ENCODE peak calls at places on chromosomes 12 and 14, in nine cellular contexts. P is thoracic aorta, X is GM23338, V is testis, N is fibroblast of lung, O is PC-9, R is lower lobe of right lung, B is A549, S is uterus. A is an unnamed sample.

GRCh38 chr12:71639341-71639760 is 24.3 kb downstream of the ZFC3H1 start:
- DNase-seq in P (no peak), X (peak; percentile 37), V (no peak), N (no peak), O (no peak), R (no peak), B (peak; percentile 13), S (no peak), A (no peak)

GRCh38 chr12:89951050-89951693 is 242.5 kb upstream of the ATP2B1 start:
- DNase-seq in P (no peak), X (no peak), V (no peak), N (peak; percentile 56), O (peak; percentile 89), R (no peak), B (peak; percentile 81), S (no peak), A (no peak)

GRCh38 chr12:118055144-118055557 is 5.8 kb downstream of the WSB2 start:
- DNase-seq in P (no peak), X (peak; percentile 85), V (peak; percentile 62), N (no peak), O (peak; percentile 51), R (peak; percentile 61), B (peak; percentile 39), S (no peak), A (no peak)

GRCh38 chr14:65229431-65230286 is 127.3 kb upstream of the MAX start:
- DNase-seq in P (no peak), X (peak; percentile 71), V (peak; percentile 52), N (peak; percentile 64), O (peak; percentile 42), R (peak; percentile 56), B (no peak), S (peak; percentile 29), A (no peak)

GRCh38 chr12:115000038-115000437 is 316.1 kb upstream of the TBX3 start:
- DNase-seq in P (no peak), X (no peak), V (peak; percentile 35), N (peak; percentile 74), O (peak; percentile 65), R (no peak), B (peak; percentile 24), S (no peak), A (no peak)

GRCh38 chr14:53509227-53509822 is 356.2 kb upstream of the DDHD1 start:
- DNase-seq in P (no peak), X (no peak), V (peak; percentile 33), N (peak; percentile 70), O (no peak), R (no peak), B (no peak), S (peak; percentile 77), A (no peak)

GRCh38 chr12:95755236-95755865 is 35.2 kb downstream of the NTN4 start:
- DNase-seq in P (no peak), X (no peak), V (peak; percentile 68), N (no peak), O (no peak), R (no peak), B (no peak), S (no peak), A (no peak)

GRCh38 chr14:53979747-53980642 is 23.4 kb upstream of the BMP4 start:
- DNase-seq in P (no peak), X (peak; percentile 75), V (no peak), N (peak; percentile 87), O (peak; percentile 44), R (no peak), B (no peak), S (peak; percentile 24), A (no peak)

GRCh38 chr12:116159593-116159992 is 117.9 kb downstream of the MED13L start:
- DNase-seq in P (no peak), X (no peak), V (no peak), N (no peak), O (no peak), R (no peak), B (no peak), S (no peak), A (no peak)

GRCh38 chr12:116162071-116162470 is 115.4 kb downstream of the MED13L start:
- DNase-seq in P (no peak), X (peak; percentile 33), V (no peak), N (no peak), O (no peak), R (no peak), B (no peak), S (no peak), A (no peak)

GRCh38 chr12:116161588-116161987 is 115.9 kb downstream of the MED13L start:
- DNase-seq in P (no peak), X (no peak), V (no peak), N (peak; percentile 46), O (no peak), R (no peak), B (no peak), S (no peak), A (no peak)

GRCh38 chr12:116160196-116160595 is 117.3 kb downstream of the MED13L start:
- DNase-seq in P (no peak), X (no peak), V (no peak), N (peak; percentile 54), O (peak; percentile 82), R (no peak), B (peak; percentile 43), S (no peak), A (no peak)

DNA sequence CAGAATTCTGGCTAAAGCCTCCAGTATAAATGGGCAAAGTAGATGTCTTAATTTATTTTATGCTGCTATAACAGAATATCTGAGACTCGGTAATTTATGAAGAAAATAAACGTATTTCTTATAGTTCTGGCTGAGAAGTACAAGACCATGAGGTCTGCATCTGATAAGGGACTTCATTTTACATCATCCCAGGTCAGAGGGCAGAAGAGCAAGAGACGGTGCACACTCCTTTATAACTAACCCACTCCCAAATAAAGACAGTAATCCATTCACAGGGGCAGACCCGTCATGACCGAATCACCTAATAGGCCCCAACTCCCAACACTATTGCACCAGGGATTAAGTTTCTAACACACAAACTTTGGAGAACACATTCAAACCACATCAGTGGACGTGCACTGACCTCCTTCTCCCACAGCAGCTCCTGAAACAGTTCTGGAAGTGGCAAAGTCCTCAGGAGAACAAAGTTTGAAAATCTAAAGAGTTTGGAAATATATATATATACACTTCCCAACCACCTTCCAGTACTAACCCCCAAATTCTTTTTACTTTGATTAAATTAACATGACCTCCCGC is 116.5 kb downstream of the MED13L start:
- DNase-seq in P (no peak), X (no peak), V (no peak), N (no peak), O (no peak), R (no peak), B (no peak), S (no peak), A (no peak)
- H3K4me1 ChIP-seq in P (peaks cover 58% of the 10 kb centered on the region), X (peaks cover 54% of the 10 kb centered on the region), V (peaks cover 24% of the 10 kb centered on the region), N (peaks cover 13% of the 10 kb centered on the region), O (peaks cover 57% of the 10 kb centered on the region), R (peaks cover 44% of the 10 kb centered on the region), B (peaks cover 68% of the 10 kb centered on the region), S (no peaks in the 10 kb centered on the region), A (no peaks in the 10 kb centered on the region)

GRCh38 chr12:46445093-46445492 is 72.5 kb upstream of the SLC38A2 start:
- DNase-seq in P (no peak), X (no peak), V (no peak), N (no peak), O (no peak), R (no peak), B (no peak), S (no peak), A (no peak)
- TF ChIP-seq CTCF in P (no peak), X (no peak), V (no peak), N (no peak), O (no peak), R (no peak), B (no peak), S (no peak), A (no peak)

GRCh38 chr14:61489527-61489926 is 168.1 kb downstream of the PRKCH start:
- DNase-seq in P (no peak), X (no peak), V (no peak), N (no peak), O (no peak), R (no peak), B (no peak), S (no peak), A (no peak)

GRCh38 chr14:61489932-61490331 is 168.6 kb downstream of the PRKCH start:
- DNase-seq in P (no peak), X (no peak), V (peak; percentile 35), N (peak; percentile 41), O (peak; percentile 63), R (peak; percentile 74), B (no peak), S (no peak), A (no peak)

GRCh38 chr14:61489002-61489401 is 167.6 kb downstream of the PRKCH start:
- DNase-seq in P (no peak), X (no peak), V (no peak), N (no peak), O (no peak), R (no peak), B (no peak), S (no peak), A (no peak)

GRCh38 chr14:61486930-61487495 is 165.6 kb downstream of the PRKCH start:
- DNase-seq in P (no peak), X (no peak), V (no peak), N (no peak), O (no peak), R (no peak), B (no peak), S (no peak), A (no peak)

DNA sequence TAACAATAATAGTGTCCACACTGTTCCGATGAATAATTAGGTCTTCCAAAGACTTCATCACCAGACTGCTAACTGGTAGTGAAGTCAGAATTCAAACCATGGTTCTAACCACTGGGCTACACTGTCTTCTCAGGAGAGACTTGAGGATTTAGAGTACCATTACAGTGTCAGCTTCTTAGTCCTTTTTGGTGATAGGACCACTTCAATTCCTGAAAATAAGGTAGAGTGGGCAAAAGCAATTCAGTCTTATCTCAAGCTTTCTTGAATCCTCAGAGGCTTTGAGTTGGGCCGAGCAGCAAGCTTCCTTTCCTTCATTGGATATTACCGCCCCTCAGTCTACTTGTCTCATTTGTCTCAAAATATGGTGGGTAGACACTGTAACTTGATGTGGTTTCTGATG is 167.0 kb downstream of the PRKCH start:
- DNase-seq in P (no peak), X (no peak), V (no peak), N (no peak), O (no peak), R (no peak), B (no peak), S (no peak), A (no peak)
- H3K4me1 ChIP-seq in P (peaks cover 10% of the 10 kb centered on the region), X (no peaks in the 10 kb centered on the region), V (peaks cover 16% of the 10 kb centered on the region), N (peaks cover 19% of the 10 kb centered on the region), O (peaks cover 48% of the 10 kb centered on the region), R (peaks cover 73% of the 10 kb centered on the region), B (peaks cover 63% of the 10 kb centered on the region), S (no peaks in the 10 kb centered on the region), A (peaks cover 17% of the 10 kb centered on the region)

GRCh38 chr14:103512701-103513611 is 9.7 kb downstream of the CKB start:
- DNase-seq in P (peak; percentile 76), X (peak; percentile 45), V (peak; percentile 87), N (peak; percentile 84), O (no peak), R (peak; percentile 85), B (no peak), S (peak; percentile 64), A (peak; percentile 92)
- TF ChIP-seq CTCF in P (no peak), X (peak; percentile 30), V (no peak), N (no peak), O (no peak), R (no peak), B (no peak), S (no peak), A (no peak)

DNA sequence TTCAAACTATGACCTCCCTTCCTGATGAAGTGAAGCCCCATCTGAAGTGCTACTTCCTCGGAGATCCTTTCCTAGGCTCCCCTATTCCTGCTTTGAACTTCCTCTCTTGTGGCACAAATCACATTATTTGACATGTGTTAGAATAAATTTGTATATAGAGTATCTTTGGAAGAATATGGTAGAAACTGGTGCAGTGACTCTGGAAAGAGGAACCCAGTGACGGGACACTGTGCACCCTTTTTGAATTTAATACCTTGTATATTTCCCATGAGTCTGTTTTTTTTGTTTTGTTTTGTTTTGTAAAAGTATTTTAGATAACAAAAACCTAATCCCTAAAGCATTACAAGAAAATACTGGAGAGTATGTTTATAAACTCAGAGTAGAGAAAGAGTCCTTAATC is 66.3 kb upstream of the SRSF5 start:
- DNase-seq in P (no peak), X (no peak), V (no peak), N (no peak), O (no peak), R (no peak), B (no peak), S (no peak), A (no peak)
- H3K4me1 ChIP-seq in P (peaks cover 25% of the 10 kb centered on the region), X (peaks cover 24% of the 10 kb centered on the region), V (peaks cover 14% of the 10 kb centered on the region), N (peaks cover 4% of the 10 kb centered on the region), O (no peaks in the 10 kb centered on the region), R (peaks cover 90% of the 10 kb centered on the region), B (no peaks in the 10 kb centered on the region), S (no peaks in the 10 kb centered on the region), A (peaks cover 44% of the 10 kb centered on the region)

A was measured in kidney.